ENCODE peak calls at places on chromosome 19, in four cellular contexts. One of them, this sample, is unnamed.

GRCh38 chr19:8332976-8333770 is 9.9 kb downstream of the KANK3 start:
- DNase-seq in endodermal cell: peak
- DNase-seq in tibial artery: no peak
- DNase-seq in stomach: no peak
- DNase-seq in this sample: no peak

GRCh38 chr19:2609389-2610116 is 92.9 kb downstream of the GNG7 start:
- DNase-seq in stomach: no peak
- DNase-seq in endodermal cell: no peak
- DNase-seq in tibial artery: no peak
- DNase-seq in this sample: no peak

GRCh38 chr19:42961119-42961518 is 24.1 kb upstream of the PSG7 start:
- DNase-seq in tibial artery: no peak
- DNase-seq in stomach: no peak
- DNase-seq in endodermal cell: no peak
- DNase-seq in this sample: no peak

GRCh38 chr19:54462072-54462712 is 1.4 kb downstream of the LENG9 start:
- DNase-seq in stomach: peak
- DNase-seq in endodermal cell: no peak
- DNase-seq in tibial artery: peak
- DNase-seq in this sample: peak

GRCh38 chr19:4122480-4122879 is 1.4 kb downstream of the MAP2K2 start:
- DNase-seq in tibial artery: no peak
- DNase-seq in stomach: no peak
- DNase-seq in endodermal cell: no peak
- DNase-seq in this sample: no peak

GRCh38 chr19:33802801-33803200 is 6.1 kb downstream of the KCTD15 start:
- DNase-seq in tibial artery: no peak
- DNase-seq in endodermal cell: no peak
- DNase-seq in stomach: no peak
- DNase-seq in this sample: no peak

GRCh38 chr19:3360494-3361383 is 5.6 kb upstream of the NFIC start:
- DNase-seq in endodermal cell: peak
- DNase-seq in tibial artery: peak
- DNase-seq in stomach: peak
- DNase-seq in this sample: no peak

GRCh38 chr19:43148233-43148632 is 38.1 kb downstream of the PSG5 start:
- DNase-seq in endodermal cell: no peak
- DNase-seq in tibial artery: no peak
- DNase-seq in stomach: no peak
- DNase-seq in this sample: no peak

GRCh38 chr19:7450243-7451223 is 38.3 kb downstream of the PEX11G start:
- DNase-seq in endodermal cell: peak
- DNase-seq in tibial artery: no peak
- DNase-seq in stomach: no peak
- DNase-seq in this sample: no peak

GRCh38 chr19:5170329-5170745 is 170.3 kb downstream of the PTPRS start:
- DNase-seq in tibial artery: no peak
- DNase-seq in stomach: peak
- DNase-seq in endodermal cell: peak
- DNase-seq in this sample: no peak
- TF ChIP-seq CTCF in tibial artery: peak
- TF ChIP-seq CTCF in stomach: peak
- TF ChIP-seq CTCF in endodermal cell: peak
- TF ChIP-seq CTCF in this sample: peak

GRCh38 chr19:918152-918437 is 962 bp downstream of the KISS1R start:
- DNase-seq in stomach: no peak
- DNase-seq in tibial artery: no peak
- DNase-seq in endodermal cell: no peak
- DNase-seq in this sample: no peak

GRCh38 chr19:918481-919156 is 1.5 kb downstream of the KISS1R start:
- DNase-seq in stomach: no peak
- DNase-seq in tibial artery: no peak
- DNase-seq in endodermal cell: peak
- DNase-seq in this sample: no peak

GRCh38 chr19:916645-917322 is 349 bp upstream of the KISS1R start:
- DNase-seq in stomach: no peak
- DNase-seq in endodermal cell: peak
- DNase-seq in tibial artery: no peak
- DNase-seq in this sample: no peak

GRCh38 chr19:919157-920050 is 2.3 kb downstream of the KISS1R start:
- DNase-seq in endodermal cell: peak
- DNase-seq in stomach: no peak
- DNase-seq in tibial artery: no peak
- DNase-seq in this sample: no peak

DNA sequence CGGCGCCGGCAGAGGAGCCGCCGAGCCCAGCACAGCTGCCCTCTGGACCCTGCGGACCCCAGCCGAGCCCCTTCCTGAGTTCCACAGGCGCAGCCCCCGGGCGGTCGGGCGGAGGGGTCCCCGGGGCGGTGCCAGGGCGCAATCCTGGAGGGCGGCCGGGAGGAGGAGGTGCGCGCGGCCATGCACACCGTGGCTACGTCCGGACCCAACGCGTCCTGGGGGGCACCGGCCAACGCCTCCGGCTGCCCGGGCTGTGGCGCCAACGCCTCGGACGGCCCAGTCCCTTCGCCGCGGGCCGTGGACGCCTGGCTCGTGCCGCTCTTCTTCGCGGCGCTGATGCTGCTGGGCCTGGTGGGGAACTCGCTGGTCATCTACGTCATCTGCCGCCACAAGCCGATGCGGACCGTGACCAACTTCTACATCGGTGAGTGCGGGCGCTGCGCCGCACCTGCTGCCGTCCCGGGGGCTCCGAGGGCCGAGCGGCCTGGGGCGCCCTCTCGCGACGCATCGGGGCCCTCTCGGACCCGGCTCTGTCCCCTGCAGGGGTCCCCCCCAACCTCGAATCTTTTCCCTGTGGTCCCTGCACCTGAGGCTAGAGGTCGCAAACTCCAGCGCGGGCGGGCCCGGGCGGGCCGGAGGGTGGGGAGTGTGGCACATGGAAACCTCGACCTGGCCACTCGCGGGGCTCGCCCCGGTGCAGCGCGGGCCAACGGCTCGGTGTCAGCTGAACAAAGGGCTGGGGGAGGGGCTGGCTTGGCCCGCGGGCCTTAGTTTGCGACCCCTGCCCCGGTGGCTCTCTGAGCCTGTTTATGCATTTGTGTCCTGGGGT is at the start of gene KISS1R:
- DNase-seq in stomach: peak
- DNase-seq in tibial artery: no peak
- DNase-seq in endodermal cell: peak
- DNase-seq in this sample: no peak
- H3K4me3 ChIP-seq in stomach: peak
- H3K4me3 ChIP-seq in tibial artery: peak
- H3K4me3 ChIP-seq in endodermal cell: peak
- H3K4me3 ChIP-seq in this sample: peak

DNA sequence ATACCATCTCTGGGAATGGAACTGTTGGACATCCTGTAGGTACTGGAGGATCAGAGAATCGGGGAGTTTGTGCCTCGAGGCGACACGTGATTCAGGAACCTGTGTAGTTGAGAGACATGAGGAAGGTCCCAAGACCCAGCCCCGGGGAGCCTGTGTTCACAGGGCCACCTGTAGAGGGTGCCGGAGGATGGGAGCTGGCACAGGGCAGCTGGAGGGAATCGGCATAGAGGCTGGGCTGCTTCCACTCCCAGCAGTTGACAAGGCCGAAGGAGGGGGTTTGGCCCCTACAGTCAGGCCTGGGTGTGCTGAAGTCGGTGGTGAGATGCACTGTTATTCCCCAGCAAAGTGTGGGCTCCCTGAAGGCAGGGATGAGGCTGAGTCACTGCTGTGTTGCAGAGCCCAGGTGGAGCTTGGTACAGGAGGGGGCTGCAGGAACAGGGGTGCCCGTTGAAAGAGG is 2.5 kb upstream of the ISYNA1 start:
- DNase-seq in tibial artery: no peak
- DNase-seq in stomach: no peak
- DNase-seq in endodermal cell: peak
- DNase-seq in this sample: no peak
- TF ChIP-seq CTCF in tibial artery: peak
- TF ChIP-seq CTCF in stomach: no peak
- TF ChIP-seq CTCF in endodermal cell: peak
- TF ChIP-seq CTCF in this sample: no peak

GRCh38 chr19:46159893-46160775 is 12.1 kb downstream of the IGFL2 start:
- DNase-seq in stomach: no peak
- DNase-seq in tibial artery: no peak
- DNase-seq in endodermal cell: no peak
- DNase-seq in this sample: no peak
- H3K4me3 ChIP-seq in stomach: no peak
- H3K4me3 ChIP-seq in tibial artery: no peak
- H3K4me3 ChIP-seq in endodermal cell: no peak
- H3K4me3 ChIP-seq in this sample: no peak

GRCh38 chr19:1512671-1513491 is at the start of gene ADAMTSL5:
- DNase-seq in endodermal cell: peak
- DNase-seq in stomach: peak
- DNase-seq in tibial artery: no peak
- DNase-seq in this sample: no peak
- TF ChIP-seq CTCF in endodermal cell: peak
- TF ChIP-seq CTCF in stomach: no peak
- TF ChIP-seq CTCF in tibial artery: no peak
- TF ChIP-seq CTCF in this sample: peak